ENCODE peak calls at places on chromosomes 13 and 19, in five cellular contexts. C is RCC 7860, K is T-cell, I is mucosa of gallbladder, G is G401. L is an unnamed sample.

GRCh38 chr19:3073159-3073563 is 10.9 kb upstream of the TLE5 start:
- DNase-seq in G (peak), K (no peak), C (no peak), I (no peak), L (no peak)

GRCh38 chr19:5600797-5601196 is 21.8 kb downstream of the SAFB2 start:
- DNase-seq in K (no peak), I (no peak), C (no peak), G (no peak), L (no peak)

GRCh38 chr13:29594310-29594709 is 1.2 kb downstream of the SLC7A1 start:
- DNase-seq in G (peak), C (peak), K (peak), I (no peak), L (no peak)

GRCh38 chr13:38804536-38804935 is 117.7 kb downstream of the FREM2 start:
- DNase-seq in G (no peak), C (peak), I (no peak), K (no peak), L (no peak)

GRCh38 chr19:40810160-40810559 is 11.2 kb downstream of the EGLN2 start:
- DNase-seq in G (peak), K (no peak), C (no peak), I (no peak), L (no peak)

GRCh38 chr19:35853038-35853756 is 893 bp upstream of the NPHS1 start:
- DNase-seq in C (no peak), I (no peak), K (no peak), G (no peak), L (no peak)

GRCh38 chr19:52648336-52648990 is 10.3 kb upstream of the ZNF83 start:
- DNase-seq in K (no peak), I (no peak), G (no peak), C (no peak), L (no peak)

GRCh38 chr13:28339419-28339818 is 155.5 kb downstream of the FLT1 start:
- DNase-seq in C (no peak), G (no peak), K (no peak), I (no peak), L (no peak)

GRCh38 chr13:89925107-89925506 is 1422.4 kb upstream of the MIR17HG start:
- DNase-seq in K (no peak), C (no peak), G (peak), I (no peak), L (no peak)

GRCh38 chr19:53631949-53632407 is at the start of gene DPRX:
- DNase-seq in G (no peak), C (no peak), K (no peak), I (no peak), L (no peak)

GRCh38 chr13:25169951-25170553 is 2.0 kb downstream of the AMER2 start:
- DNase-seq in G (peak), I (no peak), C (no peak), K (no peak), L (no peak)

GRCh38 chr13:96998071-96998470 is 3.8 kb upstream of the OXGR1 start:
- DNase-seq in I (no peak), K (no peak), C (no peak), G (no peak), L (no peak)

GRCh38 chr13:40974460-40975407 is 44.4 kb downstream of the ELF1 start:
- DNase-seq in C (peak), I (no peak), K (no peak), G (no peak), L (no peak)

L was measured in occipital lobe.